ENCODE peak calls at places on chromosomes 5 and 9, in four cellular contexts. F is fibroblast of lung, H is left ventricle myocardium inferior, J is thoracic aorta. K is an unnamed sample. For H3K4me1, the result is how much of the 10 kb centered on the place peaks cover.

GRCh38 chr9:32580631-32581300 is 7.8 kb upstream of the NDUFB6 start:
- DNase-seq in F (no peak), J (no peak), H (no peak), K (no peak)

GRCh38 chr5:127088226-127088625 is 14.9 kb upstream of the C5orf63 start:
- DNase-seq in H (no peak), F (peak), J (no peak), K (no peak)

GRCh38 chr5:68504306-68504705 is 288.8 kb downstream of the PIK3R1 start:
- DNase-seq in H (no peak), J (no peak), F (no peak), K (no peak)

GRCh38 chr9:83355024-83355444 is 183.2 kb downstream of the FRMD3 start:
- DNase-seq in J (no peak), H (peak), F (peak), K (no peak)

GRCh38 chr5:59483971-59484472 is 409.5 kb downstream of the PDE4D start:
- DNase-seq in J (no peak), H (no peak), F (no peak), K (no peak)

GRCh38 chr9:121613009-121613766 is 38.2 kb upstream of the DAB2IP start:
- DNase-seq in J (no peak), H (no peak), F (no peak), K (no peak)

GRCh38 chr9:9341203-9341602 is 1271.6 kb downstream of the PTPRD start:
- DNase-seq in F (no peak), H (no peak), J (no peak), K (no peak)

GRCh38 chr9:113998114-113998513 is 80.0 kb downstream of the AMBP start:
- DNase-seq in J (no peak), F (no peak), H (no peak), K (no peak)

GRCh38 chr5:154293219-154293618 is 102.7 kb downstream of the GALNT10 start:
- DNase-seq in J (no peak), H (no peak), F (no peak), K (no peak)

GRCh38 chr9:4491621-4491975 is 1.3 kb downstream of the SLC1A1 start:
- DNase-seq in F (no peak), J (no peak), H (no peak), K (no peak)

GRCh38 chr9:90310523-90310879 is 332.1 kb downstream of the DIRAS2 start:
- DNase-seq in H (no peak), J (no peak), F (no peak), K (no peak)

GRCh38 chr9:130041648-130042405 is 1.2 kb downstream of the FNBP1 start:
- DNase-seq in H (peak), J (no peak), F (peak), K (peak)

GRCh38 chr9:86944974-86945867 is 2.1 kb downstream of the GAS1 start:
- DNase-seq in H (no peak), J (no peak), F (peak), K (peak)

GRCh38 chr5:1633605-1634336 is 110.0 kb upstream of the LPCAT1 start:
- DNase-seq in F (peak), H (peak), J (no peak), K (peak)

GRCh38 chr5:180598797-180599589 is 7.7 kb upstream of the SCGB3A1 start:
- DNase-seq in H (no peak), J (no peak), F (no peak), K (peak)

GRCh38 chr5:123690821-123691220 is 178.8 kb downstream of the CSNK1G3 start:
- DNase-seq in J (no peak), H (no peak), F (no peak), K (no peak)

GRCh38 chr9:91734371-91734981 is 215.6 kb downstream of the ROR2 start:
- DNase-seq in H (peak), F (peak), J (no peak), K (peak)

GRCh38 chr5:178150977-178151734 is 2.5 kb downstream of the NHP2 start:
- DNase-seq in H (no peak), F (peak), J (no peak), K (no peak)

GRCh38 chr5:45189042-45189441 is 380.3 kb downstream of the MRPS30 start:
- DNase-seq in H (no peak), J (no peak), F (no peak), K (no peak)

GRCh38 chr9:130426883-130427282 is 17.9 kb upstream of the ASS1 start:
- DNase-seq in F (no peak), H (no peak), J (no peak), K (peak)

GRCh38 chr5:107524111-107524510 is 146.6 kb downstream of the EFNA5 start:
- DNase-seq in F (no peak), H (no peak), J (no peak), K (no peak)

GRCh38 chr5:169006878-169007790 is 293.8 kb downstream of the SLIT3 start:
- DNase-seq in J (no peak), H (no peak), F (no peak), K (no peak)

GRCh38 chr5:61307196-61307590 is 24.9 kb upstream of the ZSWIM6 start:
- DNase-seq in J (no peak), H (no peak), F (no peak), K (no peak)

GRCh38 chr5:169827769-169828168 is 152.5 kb downstream of the INSYN2B start:
- DNase-seq in F (no peak), J (no peak), H (no peak), K (no peak)

GRCh38 chr5:103243665-103244064 is 14.9 kb upstream of the MACIR start:
- DNase-seq in J (no peak), F (no peak), H (no peak), K (no peak)

GRCh38 chr9:129556576-129557191 is 64.2 kb downstream of the C9orf50 start:
- DNase-seq in J (no peak), H (no peak), F (no peak), K (no peak)

GRCh38 chr9:935348-935965 is 41.0 kb upstream of the DMRT3 start:
- DNase-seq in H (no peak), F (no peak), J (no peak), K (no peak)

GRCh38 chr5:73596705-73597328 is 29.2 kb upstream of the ARHGEF28 start:
- DNase-seq in F (peak), J (no peak), H (no peak), K (no peak)

GRCh38 chr9:107833295-107833694 is 343.7 kb upstream of the KLF4 start:
- DNase-seq in F (peak), H (no peak), J (no peak), K (no peak)

GRCh38 chr9:123314617-123315016 is 41.4 kb upstream of the CRB2 start:
- DNase-seq in J (no peak), H (no peak), F (no peak), K (no peak)

GRCh38 chr9:95127249-95128176 is 190.0 kb downstream of the FANCC start:
- DNase-seq in H (peak), J (peak), F (peak), K (peak)

GRCh38 chr9:98222885-98223640 is 30.6 kb upstream of the CORO2A start:
- DNase-seq in F (peak), H (no peak), J (no peak), K (no peak)

GRCh38 chr5:135592312-135593045 is 13.7 kb upstream of the CXCL14 start:
- DNase-seq in H (no peak), J (no peak), F (no peak), K (no peak)

GRCh38 chr9:110864011-110864410 is 174.3 kb downstream of the LPAR1 start:
- DNase-seq in F (no peak), H (no peak), J (no peak), K (no peak)

GRCh38 chr5:173191561-173191960 is 43.4 kb downstream of the NKX2-5 start:
- DNase-seq in F (no peak), J (no peak), H (no peak), K (no peak)

DNA sequence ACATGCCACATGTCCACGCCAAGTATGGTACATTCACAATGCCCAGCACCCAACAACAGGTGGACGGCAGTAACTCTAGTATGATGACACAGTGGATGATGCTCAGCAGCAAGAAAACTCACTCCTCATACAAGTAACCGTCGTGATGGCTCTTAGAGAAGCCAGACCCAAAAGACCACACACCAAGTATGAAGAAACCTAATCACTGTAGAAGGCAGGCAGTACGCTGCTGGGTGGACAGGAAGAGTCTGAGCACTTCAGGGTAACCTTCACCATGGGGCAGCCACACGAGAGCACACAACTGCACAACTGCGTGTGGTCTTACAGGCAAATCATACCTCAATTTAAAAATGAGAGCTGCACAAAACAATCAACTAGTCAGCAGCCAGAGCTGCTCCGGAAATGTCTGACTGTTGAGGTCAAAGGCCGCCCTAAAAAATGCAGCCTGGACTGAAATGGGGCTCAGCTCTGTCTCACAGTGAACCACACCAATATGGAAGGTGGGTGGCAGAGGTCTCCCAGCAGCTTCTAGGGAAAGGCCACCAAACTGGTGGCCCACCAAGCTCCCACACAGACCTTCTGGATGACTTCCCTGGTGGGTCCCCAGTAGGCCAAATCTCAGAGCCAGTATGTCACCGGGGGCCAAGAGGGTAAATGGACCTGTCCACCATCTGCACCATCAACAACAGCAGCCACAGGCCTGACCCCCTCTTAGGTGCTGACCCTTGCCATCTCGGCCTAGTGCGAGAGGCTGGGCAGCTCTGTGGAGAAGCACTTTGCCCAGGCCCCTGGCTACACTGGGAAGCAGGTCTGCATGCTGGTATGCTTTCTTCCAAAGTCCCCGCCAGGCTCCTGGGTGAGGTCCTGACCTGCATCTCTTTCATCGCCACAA is 17.8 kb downstream of the BICD2 start:
- DNase-seq in J (no peak), H (no peak), F (no peak), K (no peak)
- H3K4me1 ChIP-seq in J (under half), H (half or more), F (under half), K (half or more)

GRCh38 chr9:20355022-20355421 is 267.3 kb downstream of the MLLT3 start:
- DNase-seq in J (no peak), H (no peak), F (peak), K (no peak)
- H3K27ac ChIP-seq in J (no peak), H (no peak), F (peak), K (no peak)

GRCh38 chr5:132425009-132425937 is 55.8 kb downstream of the SLC22A5 start:
- DNase-seq in F (peak), H (no peak), J (no peak), K (no peak)
- H3K4me1 ChIP-seq in F (half or more), H (half or more), J (half or more), K (half or more)

GRCh38 chr5:41794478-41794877 is 75.7 kb downstream of the OXCT1 start:
- DNase-seq in J (peak), H (no peak), F (peak), K (no peak)
- H3K27ac ChIP-seq in J (peak), H (peak), F (peak), K (peak)

K was measured in psoas muscle.